ENCODE peak calls at places on chromosomes 7 and 10, in ten cellular contexts. One of them, this sample, is unnamed.

GRCh38 chr10:101052285-101052684 is 9.5 kb upstream of the KAZALD1 start:
- DNase-seq in amniotic stem cell: peak; percentile 42
- DNase-seq in right atrium auricular region: peak; percentile 67
- DNase-seq in globus pallidus: no peak
- DNase-seq in amygdala: no peak
- DNase-seq in activated naive CD8-positive, alpha-beta T cell treated with anti-CD3 and anti-CD28 coated beads, Interleukin-2, amount 50 U/mL, for 24 hours: no peak
- DNase-seq in colonic mucosa: no peak
- DNase-seq in stimulated activated CD8-positive, alpha-beta memory T cell treated with anti-CD3 and anti-CD28 coated beads, Interleukin-7, amount 100 ng/mL, for 1 hour: no peak
- DNase-seq in HepG2: no peak
- DNase-seq in activated T-cell treated with anti-CD3 and anti-CD28 coated beads, Interleukin-2, amount 50 U/mL, for 72 hours: no peak
- DNase-seq in this sample: no peak

GRCh38 chr7:74587435-74588126 is 69.9 kb upstream of the GTF2I start:
- DNase-seq in amniotic stem cell: peak; percentile 58
- DNase-seq in right atrium auricular region: peak; percentile 93
- DNase-seq in globus pallidus: peak; percentile 53
- DNase-seq in amygdala: peak; percentile 30
- DNase-seq in activated naive CD8-positive, alpha-beta T cell treated with anti-CD3 and anti-CD28 coated beads, Interleukin-2, amount 50 U/mL, for 24 hours: no peak
- DNase-seq in colonic mucosa: peak; percentile 89
- DNase-seq in stimulated activated CD8-positive, alpha-beta memory T cell treated with anti-CD3 and anti-CD28 coated beads, Interleukin-7, amount 100 ng/mL, for 1 hour: no peak
- DNase-seq in HepG2: no peak
- DNase-seq in activated T-cell treated with anti-CD3 and anti-CD28 coated beads, Interleukin-2, amount 50 U/mL, for 72 hours: no peak
- DNase-seq in this sample: peak; percentile 96

GRCh38 chr7:145481985-145482384 is 634.6 kb upstream of the CNTNAP2 start:
- DNase-seq in amniotic stem cell: no peak
- DNase-seq in right atrium auricular region: no peak
- DNase-seq in globus pallidus: no peak
- DNase-seq in amygdala: no peak
- DNase-seq in activated naive CD8-positive, alpha-beta T cell treated with anti-CD3 and anti-CD28 coated beads, Interleukin-2, amount 50 U/mL, for 24 hours: no peak
- DNase-seq in colonic mucosa: no peak
- DNase-seq in stimulated activated CD8-positive, alpha-beta memory T cell treated with anti-CD3 and anti-CD28 coated beads, Interleukin-7, amount 100 ng/mL, for 1 hour: no peak
- DNase-seq in HepG2: no peak
- DNase-seq in activated T-cell treated with anti-CD3 and anti-CD28 coated beads, Interleukin-2, amount 50 U/mL, for 72 hours: no peak
- DNase-seq in this sample: no peak

GRCh38 chr7:17099083-17099973 is 199.1 kb upstream of the AHR start:
- DNase-seq in amniotic stem cell: no peak
- DNase-seq in right atrium auricular region: no peak
- DNase-seq in globus pallidus: no peak
- DNase-seq in amygdala: no peak
- DNase-seq in activated naive CD8-positive, alpha-beta T cell treated with anti-CD3 and anti-CD28 coated beads, Interleukin-2, amount 50 U/mL, for 24 hours: no peak
- DNase-seq in colonic mucosa: peak; percentile 79
- DNase-seq in stimulated activated CD8-positive, alpha-beta memory T cell treated with anti-CD3 and anti-CD28 coated beads, Interleukin-7, amount 100 ng/mL, for 1 hour: no peak
- DNase-seq in HepG2: peak; percentile 98
- DNase-seq in activated T-cell treated with anti-CD3 and anti-CD28 coated beads, Interleukin-2, amount 50 U/mL, for 72 hours: no peak
- DNase-seq in this sample: no peak

GRCh38 chr10:70174058-70174741 is 3.9 kb upstream of the SAR1A start:
- DNase-seq in amniotic stem cell: no peak
- DNase-seq in right atrium auricular region: no peak
- DNase-seq in globus pallidus: peak; percentile 45
- DNase-seq in amygdala: no peak
- DNase-seq in activated naive CD8-positive, alpha-beta T cell treated with anti-CD3 and anti-CD28 coated beads, Interleukin-2, amount 50 U/mL, for 24 hours: peak; percentile 24
- DNase-seq in colonic mucosa: peak; percentile 44
- DNase-seq in stimulated activated CD8-positive, alpha-beta memory T cell treated with anti-CD3 and anti-CD28 coated beads, Interleukin-7, amount 100 ng/mL, for 1 hour: no peak
- DNase-seq in HepG2: peak; percentile 79
- DNase-seq in activated T-cell treated with anti-CD3 and anti-CD28 coated beads, Interleukin-2, amount 50 U/mL, for 72 hours: peak; percentile 33
- DNase-seq in this sample: no peak

GRCh38 chr10:110456523-110457091 is 41.1 kb upstream of the DUSP5 start:
- DNase-seq in amniotic stem cell: no peak
- DNase-seq in right atrium auricular region: no peak
- DNase-seq in globus pallidus: no peak
- DNase-seq in amygdala: no peak
- DNase-seq in activated naive CD8-positive, alpha-beta T cell treated with anti-CD3 and anti-CD28 coated beads, Interleukin-2, amount 50 U/mL, for 24 hours: no peak
- DNase-seq in colonic mucosa: no peak
- DNase-seq in stimulated activated CD8-positive, alpha-beta memory T cell treated with anti-CD3 and anti-CD28 coated beads, Interleukin-7, amount 100 ng/mL, for 1 hour: no peak
- DNase-seq in HepG2: no peak
- DNase-seq in activated T-cell treated with anti-CD3 and anti-CD28 coated beads, Interleukin-2, amount 50 U/mL, for 72 hours: no peak
- DNase-seq in this sample: no peak

GRCh38 chr7:104252409-104253134 is 44.8 kb upstream of the ORC5 start:
- DNase-seq in amniotic stem cell: no peak
- DNase-seq in right atrium auricular region: no peak
- DNase-seq in globus pallidus: no peak
- DNase-seq in amygdala: no peak
- DNase-seq in activated naive CD8-positive, alpha-beta T cell treated with anti-CD3 and anti-CD28 coated beads, Interleukin-2, amount 50 U/mL, for 24 hours: no peak
- DNase-seq in colonic mucosa: no peak
- DNase-seq in stimulated activated CD8-positive, alpha-beta memory T cell treated with anti-CD3 and anti-CD28 coated beads, Interleukin-7, amount 100 ng/mL, for 1 hour: no peak
- DNase-seq in HepG2: peak; percentile 12
- DNase-seq in activated T-cell treated with anti-CD3 and anti-CD28 coated beads, Interleukin-2, amount 50 U/mL, for 72 hours: no peak
- DNase-seq in this sample: no peak

GRCh38 chr10:97744405-97745035 is 7.6 kb downstream of the ZFYVE27 start:
- DNase-seq in amniotic stem cell: no peak
- DNase-seq in right atrium auricular region: no peak
- DNase-seq in globus pallidus: no peak
- DNase-seq in amygdala: no peak
- DNase-seq in activated naive CD8-positive, alpha-beta T cell treated with anti-CD3 and anti-CD28 coated beads, Interleukin-2, amount 50 U/mL, for 24 hours: no peak
- DNase-seq in colonic mucosa: no peak
- DNase-seq in stimulated activated CD8-positive, alpha-beta memory T cell treated with anti-CD3 and anti-CD28 coated beads, Interleukin-7, amount 100 ng/mL, for 1 hour: no peak
- DNase-seq in HepG2: no peak
- DNase-seq in activated T-cell treated with anti-CD3 and anti-CD28 coated beads, Interleukin-2, amount 50 U/mL, for 72 hours: no peak
- DNase-seq in this sample: no peak

GRCh38 chr7:37245544-37245943 is 203.1 kb downstream of the ELMO1 start:
- DNase-seq in amniotic stem cell: no peak
- DNase-seq in right atrium auricular region: no peak
- DNase-seq in globus pallidus: no peak
- DNase-seq in amygdala: no peak
- DNase-seq in activated naive CD8-positive, alpha-beta T cell treated with anti-CD3 and anti-CD28 coated beads, Interleukin-2, amount 50 U/mL, for 24 hours: no peak
- DNase-seq in colonic mucosa: no peak
- DNase-seq in stimulated activated CD8-positive, alpha-beta memory T cell treated with anti-CD3 and anti-CD28 coated beads, Interleukin-7, amount 100 ng/mL, for 1 hour: no peak
- DNase-seq in HepG2: no peak
- DNase-seq in activated T-cell treated with anti-CD3 and anti-CD28 coated beads, Interleukin-2, amount 50 U/mL, for 72 hours: no peak
- DNase-seq in this sample: no peak

GRCh38 chr10:114024876-114025609 is 18.6 kb upstream of the ADRB1 start:
- DNase-seq in amniotic stem cell: no peak
- DNase-seq in right atrium auricular region: no peak
- DNase-seq in globus pallidus: no peak
- DNase-seq in amygdala: no peak
- DNase-seq in activated naive CD8-positive, alpha-beta T cell treated with anti-CD3 and anti-CD28 coated beads, Interleukin-2, amount 50 U/mL, for 24 hours: no peak
- DNase-seq in colonic mucosa: no peak
- DNase-seq in stimulated activated CD8-positive, alpha-beta memory T cell treated with anti-CD3 and anti-CD28 coated beads, Interleukin-7, amount 100 ng/mL, for 1 hour: no peak
- DNase-seq in HepG2: no peak
- DNase-seq in activated T-cell treated with anti-CD3 and anti-CD28 coated beads, Interleukin-2, amount 50 U/mL, for 72 hours: no peak
- DNase-seq in this sample: peak; percentile 84

GRCh38 chr7:55120501-55121198 is 101.8 kb downstream of the EGFR start:
- DNase-seq in amniotic stem cell: no peak
- DNase-seq in right atrium auricular region: no peak
- DNase-seq in globus pallidus: no peak
- DNase-seq in amygdala: no peak
- DNase-seq in activated naive CD8-positive, alpha-beta T cell treated with anti-CD3 and anti-CD28 coated beads, Interleukin-2, amount 50 U/mL, for 24 hours: no peak
- DNase-seq in colonic mucosa: no peak
- DNase-seq in stimulated activated CD8-positive, alpha-beta memory T cell treated with anti-CD3 and anti-CD28 coated beads, Interleukin-7, amount 100 ng/mL, for 1 hour: no peak
- DNase-seq in HepG2: no peak
- DNase-seq in activated T-cell treated with anti-CD3 and anti-CD28 coated beads, Interleukin-2, amount 50 U/mL, for 72 hours: no peak
- DNase-seq in this sample: peak; percentile 88

GRCh38 chr10:119466655-119467054 is 75.9 kb downstream of the RGS10 start:
- DNase-seq in amniotic stem cell: no peak
- DNase-seq in right atrium auricular region: no peak
- DNase-seq in globus pallidus: no peak
- DNase-seq in amygdala: no peak
- DNase-seq in activated naive CD8-positive, alpha-beta T cell treated with anti-CD3 and anti-CD28 coated beads, Interleukin-2, amount 50 U/mL, for 24 hours: peak; percentile 63
- DNase-seq in colonic mucosa: no peak
- DNase-seq in stimulated activated CD8-positive, alpha-beta memory T cell treated with anti-CD3 and anti-CD28 coated beads, Interleukin-7, amount 100 ng/mL, for 1 hour: no peak
- DNase-seq in HepG2: no peak
- DNase-seq in activated T-cell treated with anti-CD3 and anti-CD28 coated beads, Interleukin-2, amount 50 U/mL, for 72 hours: peak; percentile 56
- DNase-seq in this sample: no peak

GRCh38 chr10:70362357-70362756 is 20.1 kb downstream of the LRRC20 start:
- DNase-seq in amniotic stem cell: no peak
- DNase-seq in right atrium auricular region: no peak
- DNase-seq in globus pallidus: no peak
- DNase-seq in amygdala: no peak
- DNase-seq in activated naive CD8-positive, alpha-beta T cell treated with anti-CD3 and anti-CD28 coated beads, Interleukin-2, amount 50 U/mL, for 24 hours: no peak
- DNase-seq in colonic mucosa: no peak
- DNase-seq in stimulated activated CD8-positive, alpha-beta memory T cell treated with anti-CD3 and anti-CD28 coated beads, Interleukin-7, amount 100 ng/mL, for 1 hour: no peak
- DNase-seq in HepG2: no peak
- DNase-seq in activated T-cell treated with anti-CD3 and anti-CD28 coated beads, Interleukin-2, amount 50 U/mL, for 72 hours: no peak
- DNase-seq in this sample: no peak

GRCh38 chr10:118488710-118489497 is 106.5 kb downstream of the PRLHR start:
- DNase-seq in amniotic stem cell: no peak
- DNase-seq in right atrium auricular region: no peak
- DNase-seq in globus pallidus: no peak
- DNase-seq in amygdala: no peak
- DNase-seq in activated naive CD8-positive, alpha-beta T cell treated with anti-CD3 and anti-CD28 coated beads, Interleukin-2, amount 50 U/mL, for 24 hours: no peak
- DNase-seq in colonic mucosa: no peak
- DNase-seq in stimulated activated CD8-positive, alpha-beta memory T cell treated with anti-CD3 and anti-CD28 coated beads, Interleukin-7, amount 100 ng/mL, for 1 hour: no peak
- DNase-seq in HepG2: no peak
- DNase-seq in activated T-cell treated with anti-CD3 and anti-CD28 coated beads, Interleukin-2, amount 50 U/mL, for 72 hours: no peak
- DNase-seq in this sample: peak; percentile 53

GRCh38 chr7:42945821-42946615 is 13.8 kb downstream of the MRPL32 start:
- DNase-seq in amniotic stem cell: no peak
- DNase-seq in right atrium auricular region: no peak
- DNase-seq in globus pallidus: peak; percentile 42
- DNase-seq in amygdala: no peak
- DNase-seq in activated naive CD8-positive, alpha-beta T cell treated with anti-CD3 and anti-CD28 coated beads, Interleukin-2, amount 50 U/mL, for 24 hours: no peak
- DNase-seq in colonic mucosa: no peak
- DNase-seq in stimulated activated CD8-positive, alpha-beta memory T cell treated with anti-CD3 and anti-CD28 coated beads, Interleukin-7, amount 100 ng/mL, for 1 hour: no peak
- DNase-seq in HepG2: no peak
- DNase-seq in activated T-cell treated with anti-CD3 and anti-CD28 coated beads, Interleukin-2, amount 50 U/mL, for 72 hours: peak; percentile 17
- DNase-seq in this sample: no peak

GRCh38 chr7:123748171-123748733 is 551 bp downstream of the WASL start:
- DNase-seq in amniotic stem cell: no peak
- DNase-seq in right atrium auricular region: peak; percentile 63
- DNase-seq in globus pallidus: peak; percentile 29
- DNase-seq in amygdala: peak; percentile 44
- DNase-seq in activated naive CD8-positive, alpha-beta T cell treated with anti-CD3 and anti-CD28 coated beads, Interleukin-2, amount 50 U/mL, for 24 hours: peak; percentile 2
- DNase-seq in colonic mucosa: peak; percentile 53
- DNase-seq in stimulated activated CD8-positive, alpha-beta memory T cell treated with anti-CD3 and anti-CD28 coated beads, Interleukin-7, amount 100 ng/mL, for 1 hour: no peak
- DNase-seq in HepG2: no peak
- DNase-seq in activated T-cell treated with anti-CD3 and anti-CD28 coated beads, Interleukin-2, amount 50 U/mL, for 72 hours: peak; percentile 41
- DNase-seq in this sample: no peak

GRCh38 chr7:73827568-73828106 is 3.2 kb upstream of the CLDN4 start:
- DNase-seq in amniotic stem cell: no peak
- DNase-seq in right atrium auricular region: no peak
- DNase-seq in globus pallidus: no peak
- DNase-seq in amygdala: no peak
- DNase-seq in activated naive CD8-positive, alpha-beta T cell treated with anti-CD3 and anti-CD28 coated beads, Interleukin-2, amount 50 U/mL, for 24 hours: no peak
- DNase-seq in colonic mucosa: peak; percentile 92
- DNase-seq in stimulated activated CD8-positive, alpha-beta memory T cell treated with anti-CD3 and anti-CD28 coated beads, Interleukin-7, amount 100 ng/mL, for 1 hour: no peak
- DNase-seq in HepG2: no peak
- DNase-seq in activated T-cell treated with anti-CD3 and anti-CD28 coated beads, Interleukin-2, amount 50 U/mL, for 72 hours: no peak
- DNase-seq in this sample: no peak

GRCh38 chr10:69237528-69238159 is 17.5 kb downstream of the HKDC1 start:
- DNase-seq in amniotic stem cell: peak; percentile 61
- DNase-seq in right atrium auricular region: peak; percentile 91
- DNase-seq in globus pallidus: peak; percentile 68
- DNase-seq in amygdala: peak; percentile 74
- DNase-seq in activated naive CD8-positive, alpha-beta T cell treated with anti-CD3 and anti-CD28 coated beads, Interleukin-2, amount 50 U/mL, for 24 hours: peak; percentile 91
- DNase-seq in colonic mucosa: peak; percentile 90
- DNase-seq in stimulated activated CD8-positive, alpha-beta memory T cell treated with anti-CD3 and anti-CD28 coated beads, Interleukin-7, amount 100 ng/mL, for 1 hour: peak; percentile 77
- DNase-seq in HepG2: peak; percentile 50
- DNase-seq in activated T-cell treated with anti-CD3 and anti-CD28 coated beads, Interleukin-2, amount 50 U/mL, for 72 hours: peak; percentile 91
- DNase-seq in this sample: peak; percentile 96

GRCh38 chr7:107051376-107051775 is 6.9 kb downstream of the PRKAR2B start:
- DNase-seq in amniotic stem cell: no peak
- DNase-seq in right atrium auricular region: no peak
- DNase-seq in globus pallidus: no peak
- DNase-seq in amygdala: no peak
- DNase-seq in activated naive CD8-positive, alpha-beta T cell treated with anti-CD3 and anti-CD28 coated beads, Interleukin-2, amount 50 U/mL, for 24 hours: no peak
- DNase-seq in colonic mucosa: no peak
- DNase-seq in stimulated activated CD8-positive, alpha-beta memory T cell treated with anti-CD3 and anti-CD28 coated beads, Interleukin-7, amount 100 ng/mL, for 1 hour: no peak
- DNase-seq in HepG2: no peak
- DNase-seq in activated T-cell treated with anti-CD3 and anti-CD28 coated beads, Interleukin-2, amount 50 U/mL, for 72 hours: no peak
- DNase-seq in this sample: no peak

GRCh38 chr10:130751851-130752250 is 559.7 kb downstream of the TCERG1L start:
- DNase-seq in amniotic stem cell: no peak
- DNase-seq in right atrium auricular region: no peak
- DNase-seq in globus pallidus: no peak
- DNase-seq in amygdala: no peak
- DNase-seq in activated naive CD8-positive, alpha-beta T cell treated with anti-CD3 and anti-CD28 coated beads, Interleukin-2, amount 50 U/mL, for 24 hours: no peak
- DNase-seq in colonic mucosa: no peak
- DNase-seq in stimulated activated CD8-positive, alpha-beta memory T cell treated with anti-CD3 and anti-CD28 coated beads, Interleukin-7, amount 100 ng/mL, for 1 hour: no peak
- DNase-seq in HepG2: no peak
- DNase-seq in activated T-cell treated with anti-CD3 and anti-CD28 coated beads, Interleukin-2, amount 50 U/mL, for 72 hours: no peak
- DNase-seq in this sample: no peak

GRCh38 chr10:132148261-132149251 is 38.2 kb upstream of the DPYSL4 start:
- DNase-seq in amniotic stem cell: no peak
- DNase-seq in right atrium auricular region: no peak
- DNase-seq in globus pallidus: no peak
- DNase-seq in amygdala: no peak
- DNase-seq in activated naive CD8-positive, alpha-beta T cell treated with anti-CD3 and anti-CD28 coated beads, Interleukin-2, amount 50 U/mL, for 24 hours: no peak
- DNase-seq in colonic mucosa: no peak
- DNase-seq in stimulated activated CD8-positive, alpha-beta memory T cell treated with anti-CD3 and anti-CD28 coated beads, Interleukin-7, amount 100 ng/mL, for 1 hour: no peak
- DNase-seq in HepG2: no peak
- DNase-seq in activated T-cell treated with anti-CD3 and anti-CD28 coated beads, Interleukin-2, amount 50 U/mL, for 72 hours: no peak
- DNase-seq in this sample: no peak

GRCh38 chr7:147474862-147475261 is 1115.7 kb upstream of the C7orf33 start:
- DNase-seq in amniotic stem cell: no peak
- DNase-seq in right atrium auricular region: no peak
- DNase-seq in globus pallidus: no peak
- DNase-seq in amygdala: no peak
- DNase-seq in activated naive CD8-positive, alpha-beta T cell treated with anti-CD3 and anti-CD28 coated beads, Interleukin-2, amount 50 U/mL, for 24 hours: no peak
- DNase-seq in colonic mucosa: no peak
- DNase-seq in stimulated activated CD8-positive, alpha-beta memory T cell treated with anti-CD3 and anti-CD28 coated beads, Interleukin-7, amount 100 ng/mL, for 1 hour: no peak
- DNase-seq in HepG2: no peak
- DNase-seq in activated T-cell treated with anti-CD3 and anti-CD28 coated beads, Interleukin-2, amount 50 U/mL, for 72 hours: no peak
- DNase-seq in this sample: no peak

GRCh38 chr10:14200645-14201534 is 129.8 kb downstream of the FRMD4A start:
- DNase-seq in amniotic stem cell: no peak
- DNase-seq in right atrium auricular region: no peak
- DNase-seq in globus pallidus: no peak
- DNase-seq in amygdala: no peak
- DNase-seq in activated naive CD8-positive, alpha-beta T cell treated with anti-CD3 and anti-CD28 coated beads, Interleukin-2, amount 50 U/mL, for 24 hours: peak; percentile 12
- DNase-seq in colonic mucosa: peak; percentile 17
- DNase-seq in stimulated activated CD8-positive, alpha-beta memory T cell treated with anti-CD3 and anti-CD28 coated beads, Interleukin-7, amount 100 ng/mL, for 1 hour: no peak
- DNase-seq in HepG2: no peak
- DNase-seq in activated T-cell treated with anti-CD3 and anti-CD28 coated beads, Interleukin-2, amount 50 U/mL, for 72 hours: peak; percentile 13
- DNase-seq in this sample: no peak

GRCh38 chr7:30163231-30163894 is 28.6 kb downstream of the MTURN start:
- DNase-seq in amniotic stem cell: no peak
- DNase-seq in right atrium auricular region: no peak
- DNase-seq in globus pallidus: peak; percentile 91
- DNase-seq in amygdala: peak; percentile 70
- DNase-seq in activated naive CD8-positive, alpha-beta T cell treated with anti-CD3 and anti-CD28 coated beads, Interleukin-2, amount 50 U/mL, for 24 hours: peak; percentile 29
- DNase-seq in colonic mucosa: no peak
- DNase-seq in stimulated activated CD8-positive, alpha-beta memory T cell treated with anti-CD3 and anti-CD28 coated beads, Interleukin-7, amount 100 ng/mL, for 1 hour: no peak
- DNase-seq in HepG2: peak; percentile 10
- DNase-seq in activated T-cell treated with anti-CD3 and anti-CD28 coated beads, Interleukin-2, amount 50 U/mL, for 72 hours: peak; percentile 56
- DNase-seq in this sample: no peak

GRCh38 chr7:22680482-22680901 is 46.5 kb upstream of the IL6 start:
- DNase-seq in amniotic stem cell: no peak
- DNase-seq in right atrium auricular region: no peak
- DNase-seq in globus pallidus: no peak
- DNase-seq in amygdala: no peak
- DNase-seq in activated naive CD8-positive, alpha-beta T cell treated with anti-CD3 and anti-CD28 coated beads, Interleukin-2, amount 50 U/mL, for 24 hours: no peak
- DNase-seq in colonic mucosa: no peak
- DNase-seq in stimulated activated CD8-positive, alpha-beta memory T cell treated with anti-CD3 and anti-CD28 coated beads, Interleukin-7, amount 100 ng/mL, for 1 hour: no peak
- DNase-seq in HepG2: no peak
- DNase-seq in activated T-cell treated with anti-CD3 and anti-CD28 coated beads, Interleukin-2, amount 50 U/mL, for 72 hours: no peak
- DNase-seq in this sample: no peak

GRCh38 chr10:121216721-121217181 is 365.6 kb downstream of the WDR11 start:
- DNase-seq in amniotic stem cell: no peak
- DNase-seq in right atrium auricular region: peak; percentile 70
- DNase-seq in globus pallidus: peak; percentile 92
- DNase-seq in amygdala: peak; percentile 63
- DNase-seq in activated naive CD8-positive, alpha-beta T cell treated with anti-CD3 and anti-CD28 coated beads, Interleukin-2, amount 50 U/mL, for 24 hours: no peak
- DNase-seq in colonic mucosa: no peak
- DNase-seq in stimulated activated CD8-positive, alpha-beta memory T cell treated with anti-CD3 and anti-CD28 coated beads, Interleukin-7, amount 100 ng/mL, for 1 hour: no peak
- DNase-seq in HepG2: no peak
- DNase-seq in activated T-cell treated with anti-CD3 and anti-CD28 coated beads, Interleukin-2, amount 50 U/mL, for 72 hours: no peak
- DNase-seq in this sample: no peak

GRCh38 chr10:110425684-110426293 is 71.9 kb upstream of the DUSP5 start:
- DNase-seq in amniotic stem cell: peak; percentile 70
- DNase-seq in right atrium auricular region: no peak
- DNase-seq in globus pallidus: no peak
- DNase-seq in amygdala: no peak
- DNase-seq in activated naive CD8-positive, alpha-beta T cell treated with anti-CD3 and anti-CD28 coated beads, Interleukin-2, amount 50 U/mL, for 24 hours: peak; percentile 75
- DNase-seq in colonic mucosa: no peak
- DNase-seq in stimulated activated CD8-positive, alpha-beta memory T cell treated with anti-CD3 and anti-CD28 coated beads, Interleukin-7, amount 100 ng/mL, for 1 hour: no peak
- DNase-seq in HepG2: peak; percentile 20
- DNase-seq in activated T-cell treated with anti-CD3 and anti-CD28 coated beads, Interleukin-2, amount 50 U/mL, for 72 hours: peak; percentile 83
- DNase-seq in this sample: no peak

GRCh38 chr10:62048919-62049636 is 147.6 kb downstream of the ARID5B start:
- DNase-seq in amniotic stem cell: peak; percentile 97
- DNase-seq in right atrium auricular region: peak; percentile 96
- DNase-seq in globus pallidus: peak; percentile 97
- DNase-seq in amygdala: peak; percentile 78
- DNase-seq in activated naive CD8-positive, alpha-beta T cell treated with anti-CD3 and anti-CD28 coated beads, Interleukin-2, amount 50 U/mL, for 24 hours: peak; percentile 65
- DNase-seq in colonic mucosa: peak; percentile 80
- DNase-seq in stimulated activated CD8-positive, alpha-beta memory T cell treated with anti-CD3 and anti-CD28 coated beads, Interleukin-7, amount 100 ng/mL, for 1 hour: peak; percentile 14
- DNase-seq in HepG2: peak; percentile 94
- DNase-seq in activated T-cell treated with anti-CD3 and anti-CD28 coated beads, Interleukin-2, amount 50 U/mL, for 72 hours: peak; percentile 82
- DNase-seq in this sample: peak; percentile 98

This sample was measured in esophagus muscularis mucosa.